ENCODE peak calls at places on chromosomes 13 and 19, in eight cellular contexts. F, Y, O, Q, I, P, B and V are unnamed samples.
A peak's percentile ranks its signal among the peaks of the same experiment; 100 is the strongest.

GRCh38 chr13:30892966-30893365 is 13.1 kb upstream of the MEDAG start:
- DNase-seq in F (peak; percentile 84), Y (peak; percentile 75), O (peak; percentile 57), Q (peak; percentile 89), I (no peak), P (peak; percentile 48), B (no peak), V (no peak)

GRCh38 chr13:100300708-100301107 is 211.8 kb downstream of the PCCA start:
- DNase-seq in F (no peak), Y (no peak), O (no peak), Q (no peak), I (no peak), P (no peak), B (no peak), V (no peak)

GRCh38 chr13:98171806-98172569 is 5.1 kb downstream of the RNF113B start:
- DNase-seq in F (peak; percentile 82), Y (peak; percentile 20), O (peak; percentile 39), Q (no peak), I (no peak), P (peak; percentile 32), B (no peak), V (no peak)

GRCh38 chr19:38425810-38426466 is at the start of gene RASGRP4:
- DNase-seq in F (no peak), Y (peak; percentile 4), O (peak; percentile 43), Q (peak; percentile 45), I (no peak), P (no peak), B (no peak), V (no peak)

GRCh38 chr13:21541271-21541670 is 62.7 kb downstream of the MICU2 start:
- DNase-seq in F (no peak), Y (no peak), O (no peak), Q (no peak), I (no peak), P (no peak), B (no peak), V (no peak)

GRCh38 chr13:108816381-108816780 is 187.0 kb downstream of the MYO16 start:
- DNase-seq in F (no peak), Y (peak; percentile 36), O (no peak), Q (no peak), I (no peak), P (no peak), B (no peak), V (no peak)

GRCh38 chr19:5006201-5006600 is 37.3 kb downstream of the KDM4B start:
- DNase-seq in F (no peak), Y (peak; percentile 61), O (no peak), Q (no peak), I (no peak), P (peak; percentile 60), B (no peak), V (no peak)

GRCh38 chr19:9586764-9587163 is 2.5 kb upstream of the ZNF121 start:
- DNase-seq in F (no peak), Y (peak; percentile 75), O (peak; percentile 37), Q (peak; percentile 83), I (peak; percentile 2), P (peak; percentile 68), B (no peak), V (peak; percentile 59)

GRCh38 chr13:48715977-48716376 is 62.2 kb downstream of the CYSLTR2 start:
- DNase-seq in F (no peak), Y (no peak), O (no peak), Q (no peak), I (no peak), P (no peak), B (no peak), V (no peak)

GRCh38 chr13:44576396-44577235 is 486 bp upstream of the TSC22D1 start:
- DNase-seq in F (no peak), Y (no peak), O (no peak), Q (peak; percentile 35), I (peak; percentile 24), P (no peak), B (no peak), V (no peak)

GRCh38 chr13:28455580-28456194 is 39.2 kb downstream of the FLT1 start:
- DNase-seq in F (no peak), Y (no peak), O (no peak), Q (no peak), I (no peak), P (no peak), B (no peak), V (no peak)

GRCh38 chr19:31570718-31571117 is 221.5 kb upstream of the TSHZ3 start:
- DNase-seq in F (peak; percentile 40), Y (no peak), O (no peak), Q (no peak), I (no peak), P (no peak), B (no peak), V (no peak)

GRCh38 chr19:29029271-29029670 is 183.7 kb downstream of the UQCRFS1 start:
- DNase-seq in F (no peak), Y (no peak), O (no peak), Q (peak; percentile 23), I (no peak), P (peak; percentile 8), B (no peak), V (no peak)

GRCh38 chr19:41705393-41706174 is 2.8 kb upstream of the CEACAM5 start:
- DNase-seq in F (peak; percentile 52), Y (peak; percentile 25), O (no peak), Q (peak; percentile 77), I (no peak), P (no peak), B (no peak), V (no peak)

GRCh38 chr13:61113140-61113658 is 302.4 kb downstream of the PCDH20 start:
- DNase-seq in F (no peak), Y (no peak), O (no peak), Q (no peak), I (no peak), P (no peak), B (no peak), V (no peak)

GRCh38 chr19:41431426-41432386 is 4.5 kb upstream of the B3GNT8 start:
- DNase-seq in F (no peak), Y (peak; percentile 46), O (peak; percentile 71), Q (no peak), I (no peak), P (peak; percentile 31), B (no peak), V (no peak)

GRCh38 chr19:50639121-50640112 is at the start of gene SYT3:
- DNase-seq in F (no peak), Y (peak; percentile 69), O (peak; percentile 50), Q (peak; percentile 83), I (no peak), P (peak; percentile 27), B (no peak), V (no peak)

GRCh38 chr19:3369337-3370213 is 3.2 kb downstream of the NFIC start:
- DNase-seq in F (peak; percentile 92), Y (peak; percentile 53), O (peak; percentile 72), Q (no peak), I (no peak), P (peak; percentile 63), B (no peak), V (no peak)

GRCh38 chr19:48489608-48490216 is 20.5 kb downstream of the CYTH2 start:
- DNase-seq in F (no peak), Y (peak; percentile 65), O (peak; percentile 83), Q (peak; percentile 96), I (no peak), P (peak; percentile 39), B (no peak), V (peak; percentile 80)

GRCh38 chr13:45276887-45277286 is 64.1 kb downstream of the TPT1 start:
- DNase-seq in F (no peak), Y (no peak), O (no peak), Q (no peak), I (no peak), P (no peak), B (no peak), V (no peak)

GRCh38 chr13:75687145-75687763 is 51.1 kb downstream of the LMO7 start:
- DNase-seq in F (no peak), Y (peak; percentile 62), O (no peak), Q (no peak), I (no peak), P (peak; percentile 68), B (no peak), V (no peak)

GRCh38 chr19:604355-604754 is 14.7 kb downstream of the HCN2 start:
- DNase-seq in F (no peak), Y (no peak), O (no peak), Q (no peak), I (no peak), P (no peak), B (no peak), V (no peak)

GRCh38 chr19:7928334-7928706 is 2.4 kb upstream of the CTXN1 start:
- DNase-seq in F (peak; percentile 74), Y (no peak), O (no peak), Q (no peak), I (no peak), P (no peak), B (no peak), V (no peak)

GRCh38 chr13:32978278-32978677 is 37.9 kb upstream of the KL start:
- DNase-seq in F (no peak), Y (no peak), O (no peak), Q (no peak), I (no peak), P (no peak), B (no peak), V (no peak)

GRCh38 chr13:76884167-76884566 is 2.0 kb downstream of the KCTD12 start:
- DNase-seq in F (no peak), Y (peak; percentile 73), O (peak; percentile 35), Q (peak; percentile 59), I (no peak), P (no peak), B (no peak), V (no peak)
- TF ChIP-seq CTCF in F (no peak), Y (peak; percentile 68), O (peak; percentile 49), Q (no peak), I (peak; percentile 36), P (no peak), B (peak; percentile 39), V (no peak)

GRCh38 chr19:45885556-45886426 is at the start of gene IRF2BP1:
- DNase-seq in F (peak; percentile 95), Y (peak; percentile 95), O (peak; percentile 91), Q (peak; percentile 93), I (peak; percentile 84), P (peak; percentile 91), B (peak; percentile 51), V (peak; percentile 88)
- TF ChIP-seq CTCF in F (no peak), Y (no peak), O (no peak), Q (no peak), I (peak; percentile 7), P (no peak), B (no peak), V (no peak)

DNA sequence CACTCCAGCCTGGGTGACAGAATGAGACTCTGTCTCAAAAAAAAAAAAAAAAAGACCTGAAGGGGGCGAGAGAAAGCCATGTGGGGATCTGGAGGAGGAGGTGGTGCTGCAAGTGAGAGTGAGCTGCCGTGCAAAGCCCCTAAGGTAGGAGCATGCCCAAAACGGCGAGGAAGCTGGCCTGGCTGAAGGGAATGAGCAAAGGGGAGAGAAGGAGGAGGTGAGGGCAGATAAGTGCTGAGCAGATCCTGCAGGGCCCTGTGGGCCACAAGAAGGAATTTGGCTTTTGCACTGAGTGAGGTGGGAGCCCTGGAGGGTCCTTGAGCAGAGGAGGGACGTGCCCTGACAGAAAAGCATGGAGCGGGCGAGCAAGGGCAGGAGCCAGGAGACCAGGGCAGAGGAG is 19.4 kb upstream of the ADGRE5 start:
- DNase-seq in F (no peak), Y (peak; percentile 63), O (no peak), Q (peak; percentile 63), I (no peak), P (no peak), B (no peak), V (no peak)
- TF ChIP-seq CTCF in F (no peak), Y (peak; percentile 17), O (peak; percentile 12), Q (no peak), I (no peak), P (no peak), B (peak; percentile 14), V (peak; percentile 38)

GRCh38 chr13:112670118-112670517 is 19.7 kb upstream of the ATP11A start:
- DNase-seq in F (no peak), Y (no peak), O (no peak), Q (no peak), I (no peak), P (no peak), B (no peak), V (no peak)
- TF ChIP-seq CTCF in F (no peak), Y (no peak), O (no peak), Q (no peak), I (no peak), P (no peak), B (no peak), V (no peak)